ENCODE peak calls at places on chromosome 16, in four cellular contexts. K is K562, H is left ventricle myocardium inferior, F is ovary. Y is an unnamed sample.

GRCh38 chr16:84986102-84986501 is 25.2 kb downstream of the ZDHHC7 start:
- DNase-seq in K (no peak), H (no peak), F (no peak), Y (no peak)

GRCh38 chr16:20707461-20707860 is 10.0 kb upstream of the ACSM1 start:
- DNase-seq in F (no peak), H (no peak), K (no peak), Y (no peak)

GRCh38 chr16:75341934-75342811 is 90.7 kb upstream of the BCAR1 start:
- DNase-seq in F (no peak), K (no peak), H (no peak), Y (no peak)

GRCh38 chr16:86584726-86585721 is 6.7 kb downstream of the FOXL1 start:
- DNase-seq in H (no peak), K (no peak), F (no peak), Y (no peak)

GRCh38 chr16:72711823-72712222 is 336.1 kb downstream of the ZFHX3 start:
- DNase-seq in F (no peak), H (no peak), K (no peak), Y (no peak)

GRCh38 chr16:71467810-71468209 is 5.8 kb upstream of the ZNF23 start:
- DNase-seq in K (peak; percentile 83), F (peak; percentile 32), H (no peak), Y (no peak)

GRCh38 chr16:85452364-85453178 is 160.6 kb upstream of the GSE1 start:
- DNase-seq in H (no peak), K (no peak), F (no peak), Y (no peak)

GRCh38 chr16:22217890-22218730 is 12.0 kb downstream of the EEF2K start:
- DNase-seq in F (no peak), K (peak; percentile 69), H (peak; percentile 30), Y (peak; percentile 85)

GRCh38 chr16:77850637-77851330 is 62.4 kb downstream of the VAT1L start:
- DNase-seq in H (no peak), F (no peak), K (no peak), Y (no peak)

GRCh38 chr16:29858974-29859373 is 4.1 kb downstream of the CDIPT start:
- DNase-seq in H (no peak), F (no peak), K (no peak), Y (no peak)

GRCh38 chr16:58448890-58449289 is 51.1 kb upstream of the NDRG4 start:
- DNase-seq in H (no peak), K (no peak), F (no peak), Y (no peak)

GRCh38 chr16:6684076-6684673 is 648.5 kb upstream of the RBFOX1 start:
- DNase-seq in K (peak; percentile 21), F (no peak), H (no peak), Y (no peak)

GRCh38 chr16:27676807-27677206 is 126.9 kb downstream of the KATNIP start:
- DNase-seq in F (no peak), H (no peak), K (no peak), Y (no peak)

GRCh38 chr16:1002399-1003161 is 21.0 kb downstream of the SOX8 start:
- DNase-seq in F (peak; percentile 38), K (peak; percentile 75), H (no peak), Y (no peak)

GRCh38 chr16:85275533-85276249 is 163.4 kb upstream of the CIBAR2 start:
- DNase-seq in K (peak; percentile 96), H (peak; percentile 61), F (peak; percentile 81), Y (peak; percentile 73)

GRCh38 chr16:28538733-28539596 is at the start of gene NUPR1:
- DNase-seq in K (no peak), F (peak; percentile 96), H (peak; percentile 93), Y (peak; percentile 95)

GRCh38 chr16:54503436-54503835 is 216.8 kb upstream of the IRX3 start:
- DNase-seq in F (no peak), K (no peak), H (no peak), Y (no peak)

GRCh38 chr16:47612711-47613110 is 151.6 kb downstream of the PHKB start:
- DNase-seq in F (no peak), H (no peak), K (no peak), Y (no peak)

GRCh38 chr16:81558444-81559175 is 114.0 kb downstream of the CMIP start:
- DNase-seq in F (no peak), H (no peak), K (peak; percentile 72), Y (peak; percentile 56)

GRCh38 chr16:27951752-27952151 is 111.8 kb downstream of the GSG1L start:
- DNase-seq in H (no peak), K (no peak), F (no peak), Y (peak; percentile 30)

GRCh38 chr16:31179153-31179746 is 689 bp upstream of the FUS start:
- DNase-seq in H (no peak), F (no peak), K (no peak), Y (peak; percentile 68)

GRCh38 chr16:1674306-1674705 is 3.8 kb upstream of the JPT2 start:
- DNase-seq in K (no peak), F (no peak), H (no peak), Y (no peak)

GRCh38 chr16:78896280-78896679 is 704.3 kb downstream of the MAF start:
- DNase-seq in F (no peak), K (no peak), H (no peak), Y (no peak)

GRCh38 chr16:87496101-87496801 is 3.4 kb upstream of the ZCCHC14 start:
- DNase-seq in H (no peak), K (no peak), F (no peak), Y (no peak)

GRCh38 chr16:86919531-86920305 is 341.4 kb downstream of the FOXL1 start:
- DNase-seq in K (no peak), F (no peak), H (no peak), Y (no peak)

GRCh38 chr16:54208262-54208661 is 78.3 kb downstream of the IRX3 start:
- DNase-seq in K (no peak), H (no peak), F (no peak), Y (no peak)

GRCh38 chr16:53449816-53450517 is 15.7 kb downstream of the RBL2 start:
- DNase-seq in F (no peak), H (no peak), K (no peak), Y (no peak)

GRCh38 chr16:56909484-56910113 is 22.3 kb upstream of the HERPUD1 start:
- DNase-seq in H (no peak), K (no peak), F (no peak), Y (no peak)

GRCh38 chr16:29943846-29944669 is 17.8 kb upstream of the TMEM219 start:
- DNase-seq in K (peak; percentile 74), H (no peak), F (peak; percentile 58), Y (peak; percentile 65)

GRCh38 chr16:80040814-80041213 is 440.3 kb upstream of the MAF start:
- DNase-seq in F (no peak), H (no peak), K (no peak), Y (no peak)

GRCh38 chr16:84735846-84736586 is 36.2 kb downstream of the USP10 start:
- DNase-seq in K (no peak), F (no peak), H (no peak), Y (no peak)

GRCh38 chr16:75256059-75256870 is 4.8 kb upstream of the BCAR1 start:
- DNase-seq in H (no peak), F (no peak), K (peak; percentile 70), Y (peak; percentile 81)

GRCh38 chr16:46730126-46730525 is 18.0 kb downstream of the MYLK3 start:
- DNase-seq in H (no peak), F (no peak), K (no peak), Y (no peak)

DNA sequence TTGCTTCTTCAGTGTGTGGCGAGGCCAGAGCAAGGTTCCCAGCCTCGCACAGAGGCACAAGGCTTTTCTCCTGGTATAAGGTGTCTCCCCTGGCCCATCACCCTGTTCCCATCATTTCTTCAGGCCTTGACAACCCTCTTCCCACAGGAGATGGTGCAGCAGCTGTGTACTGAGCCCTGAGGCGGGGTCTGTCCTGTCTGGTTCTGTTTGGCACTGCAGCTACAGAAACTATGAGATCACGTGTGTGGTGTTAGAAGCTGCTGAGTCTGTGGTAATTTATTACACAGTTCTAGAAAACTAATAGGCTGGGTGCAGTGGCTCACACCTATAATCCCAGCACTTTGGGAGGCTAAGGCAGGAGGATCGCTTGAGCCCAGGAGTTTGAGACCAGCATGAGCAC is 7.2 kb downstream of the PLA2G15 start:
- DNase-seq in H (no peak), K (no peak), F (no peak), Y (no peak)
- H3K27ac ChIP-seq in H (peak overlapping the region; percentile 93), K (no peak overlapping the region), F (no peak overlapping the region), Y (no peak overlapping the region)

DNA sequence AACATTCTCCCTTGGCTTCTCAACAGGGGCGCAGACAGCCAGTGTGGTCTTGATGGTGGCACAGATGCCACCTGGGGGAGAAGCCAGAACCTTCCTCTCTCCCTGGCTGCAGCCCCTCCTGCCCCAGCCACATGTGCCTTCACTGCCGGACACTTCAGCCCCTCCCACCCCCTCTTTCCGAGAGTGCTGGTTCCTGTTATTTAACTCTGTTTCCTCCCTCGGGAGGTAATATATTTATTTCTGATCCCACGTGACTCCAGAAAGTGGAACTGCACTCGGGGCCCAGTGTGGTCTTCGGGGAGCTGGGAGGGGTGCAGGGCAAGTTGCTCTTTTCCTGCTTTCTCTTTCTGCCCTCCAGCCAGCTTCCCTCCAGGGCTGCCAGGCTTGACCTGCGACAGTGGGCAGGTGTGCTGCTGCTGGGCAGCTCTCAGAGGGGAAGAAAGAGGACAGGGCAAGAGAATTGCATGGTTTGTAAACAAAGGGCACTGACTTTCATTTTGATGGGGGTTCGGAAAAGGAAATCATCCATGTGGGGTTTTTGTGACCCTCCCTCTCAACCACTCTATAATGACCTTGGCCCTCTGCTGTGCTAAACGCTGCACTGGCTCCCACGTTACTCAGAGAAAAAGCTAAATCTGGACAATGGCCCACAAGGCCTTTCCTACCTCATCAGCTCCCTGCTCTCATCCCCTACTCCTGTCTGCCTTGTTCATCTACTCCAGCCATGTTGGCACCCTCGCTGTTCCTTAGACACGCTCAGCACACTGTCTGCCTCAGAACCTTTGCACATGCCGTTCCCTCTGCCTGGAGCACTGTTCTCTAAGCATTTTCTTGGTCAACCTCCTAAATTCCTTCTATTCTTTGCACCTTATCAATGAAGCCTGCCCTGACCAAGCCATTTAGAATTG is 8.2 kb upstream of the CIITA start:
- DNase-seq in K (no peak), H (peak; percentile 52), F (no peak), Y (no peak)
- H3K4me1 ChIP-seq in K (no peaks in the 10 kb centered on the region), H (peaks cover 56% of the 10 kb centered on the region), F (peaks cover 2% of the 10 kb centered on the region), Y (no peaks in the 10 kb centered on the region)

DNA sequence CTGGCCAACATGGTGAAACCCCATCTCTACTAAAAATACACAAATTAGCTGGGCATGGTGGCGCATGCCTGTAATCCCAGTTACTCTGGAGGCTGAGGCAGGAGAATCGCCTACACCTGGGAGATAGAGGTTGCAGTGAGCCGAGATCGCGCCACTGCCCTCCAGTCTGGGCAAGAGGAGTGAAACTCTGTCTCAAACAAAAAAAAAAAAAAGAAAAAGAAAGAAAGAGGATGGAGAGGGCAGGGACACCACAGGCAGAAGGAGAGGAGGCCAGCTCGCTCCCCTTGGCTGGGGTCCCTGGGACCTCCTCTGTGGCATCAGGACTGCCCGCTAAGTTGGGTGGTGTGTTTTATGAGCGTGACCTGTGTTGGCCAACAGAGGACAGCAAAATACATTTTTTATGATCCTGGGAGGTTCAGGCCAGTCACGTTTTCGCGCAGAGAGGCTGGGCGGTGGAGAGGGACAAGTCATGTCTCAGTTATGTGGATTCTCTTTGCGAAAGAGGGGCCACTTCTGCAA is 229.6 kb downstream of the MRTFB start:
- DNase-seq in H (peak; percentile 63), K (peak; percentile 53), F (peak; percentile 75), Y (peak; percentile 80)
- H3K4me3 ChIP-seq in H (peak overlapping the region; percentile 96), K (peak overlapping the region; percentile 49), F (peak overlapping the region; percentile 75), Y (no peak overlapping the region)

GRCh38 chr16:23905027-23905426 is 69.2 kb downstream of the PRKCB start:
- DNase-seq in H (peak; percentile 26), F (peak; percentile 21), K (no peak), Y (peak; percentile 87)

GRCh38 chr16:23907457-23907902 is 71.7 kb downstream of the PRKCB start:
- DNase-seq in F (no peak), K (peak; percentile 88), H (no peak), Y (no peak)

GRCh38 chr16:23908790-23909189 is 73.0 kb downstream of the PRKCB start:
- DNase-seq in H (no peak), F (no peak), K (no peak), Y (no peak)

GRCh38 chr16:23907903-23908302 is 72.1 kb downstream of the PRKCB start:
- DNase-seq in H (no peak), F (no peak), K (peak; percentile 24), Y (no peak)

GRCh38 chr16:23909792-23910418 is 74.1 kb downstream of the PRKCB start:
- DNase-seq in F (no peak), H (no peak), K (no peak), Y (no peak)
- H3K27ac ChIP-seq in F (no peak overlapping the region), H (no peak overlapping the region), K (peak overlapping the region; percentile 75), Y (no peak overlapping the region)